ENCODE peak calls at places on chromosomes 13 and 19, in five cellular contexts. P is body of pancreas; C is CD4-positive, CD25-positive, alpha-beta regulatory T cell; F is uterus; V is psoas muscle. W is an unnamed sample. For H3K27me3 and H3K9me3, the result is how much of the 10 kb centered on the place peaks cover.

GRCh38 chr13:110711778-110712070 is 1.8 kb upstream of the ING1 start:
- DNase-seq in V (no peak), F (no peak), C (peak), P (no peak), W (no peak)

GRCh38 chr19:2282062-2282861 is at the start of gene PEAK3:
- DNase-seq in P (peak), F (peak), V (peak), C (peak), W (no peak)

GRCh38 chr13:75713852-75714251 is 77.7 kb downstream of the LMO7 start:
- DNase-seq in C (no peak), P (no peak), V (no peak), F (no peak), W (no peak)

GRCh38 chr13:83450586-83450985 is 431.7 kb downstream of the SLITRK1 start:
- DNase-seq in P (no peak), V (no peak), F (no peak), C (no peak), W (no peak)

GRCh38 chr13:93534181-93534700 is 307.6 kb downstream of the GPC6 start:
- DNase-seq in C (no peak), V (no peak), P (no peak), F (peak), W (no peak)

GRCh38 chr19:37933965-37934364 is 27.0 kb downstream of the SIPA1L3 start:
- DNase-seq in V (peak), F (no peak), C (no peak), P (peak), W (no peak)

GRCh38 chr13:101449971-101450748 is 2.3 kb upstream of the ITGBL1 start:
- DNase-seq in P (no peak), V (no peak), C (no peak), F (no peak), W (peak)

GRCh38 chr19:44050740-44051653 is 839 bp upstream of the ZNF223 start:
- DNase-seq in C (peak), F (no peak), V (no peak), P (peak), W (no peak)

GRCh38 chr13:76723551-76724232 is 162.5 kb downstream of the KCTD12 start:
- DNase-seq in P (no peak), C (peak), V (no peak), F (no peak), W (peak)

GRCh38 chr13:20776751-20777150 is 3.0 kb upstream of the EEF1AKMT1 start:
- DNase-seq in V (no peak), C (no peak), F (no peak), P (no peak), W (no peak)

GRCh38 chr13:73480784-73481183 is 422.0 kb downstream of the KLF5 start:
- DNase-seq in F (no peak), V (no peak), C (no peak), P (no peak), W (no peak)

GRCh38 chr19:5850743-5851293 is 431 bp downstream of the FUT3 start:
- DNase-seq in C (no peak), P (peak), V (no peak), F (peak), W (peak)

GRCh38 chr19:58354478-58355030 is 1.3 kb upstream of the A1BG start:
- DNase-seq in C (no peak), V (no peak), F (no peak), P (no peak), W (no peak)

GRCh38 chr13:110442946-110443632 is 118.4 kb downstream of the RAB20 start:
- DNase-seq in V (no peak), C (no peak), P (no peak), F (no peak), W (no peak)

GRCh38 chr19:15218501-15218900 is 13.7 kb downstream of the EPHX3 start:
- DNase-seq in C (no peak), F (no peak), P (no peak), V (no peak), W (no peak)

GRCh38 chr13:73849292-73849691 is 284.9 kb downstream of the KLF12 start:
- DNase-seq in C (peak), F (no peak), P (no peak), V (no peak), W (peak)

GRCh38 chr13:73505487-73505886 is 446.7 kb downstream of the KLF5 start:
- DNase-seq in P (no peak), V (no peak), F (no peak), C (no peak), W (no peak)

GRCh38 chr19:56245062-56245740 is 27.3 kb upstream of the EDDM13 start:
- DNase-seq in C (no peak), P (no peak), V (no peak), F (no peak), W (peak)

GRCh38 chr13:101447852-101448251 is 4.6 kb upstream of the ITGBL1 start:
- DNase-seq in P (no peak), V (no peak), F (no peak), C (no peak), W (no peak)

GRCh38 chr13:26458196-26458734 is 99.2 kb upstream of the WASF3 start:
- DNase-seq in P (no peak), C (no peak), F (no peak), V (peak), W (no peak)

GRCh38 chr19:21432590-21432989 is 35.7 kb downstream of the ZNF493 start:
- DNase-seq in V (no peak), C (no peak), F (no peak), P (peak), W (no peak)

GRCh38 chr13:79870766-79871165 is 389.8 kb downstream of the NDFIP2 start:
- DNase-seq in V (no peak), C (no peak), F (no peak), P (no peak), W (no peak)

GRCh38 chr13:26228080-26228479 is 6.0 kb upstream of the RNF6 start:
- DNase-seq in V (no peak), F (no peak), P (no peak), C (no peak), W (peak)

GRCh38 chr19:19865750-19866598 is at the start of gene ZNF253:
- DNase-seq in C (peak), P (peak), F (peak), V (peak), W (peak)

GRCh38 chr13:80379245-80379644 is 38.3 kb upstream of the SPRY2 start:
- DNase-seq in C (no peak), P (no peak), F (no peak), V (no peak), W (no peak)

GRCh38 chr19:4066682-4067395 is at the start of gene ZBTB7A:
- DNase-seq in F (peak), C (peak), P (peak), V (peak), W (peak)

GRCh38 chr19:16928916-16929315 is 40.1 kb downstream of the F2RL3 start:
- DNase-seq in P (no peak), F (no peak), V (peak), C (no peak), W (no peak)

GRCh38 chr19:30322641-30323320 is 49.4 kb upstream of the ZNF536 start:
- DNase-seq in V (no peak), C (no peak), P (no peak), F (no peak), W (no peak)

GRCh38 chr13:42002066-42002465 is 41.2 kb upstream of the VWA8 start:
- DNase-seq in F (no peak), C (no peak), P (no peak), V (no peak), W (no peak)

GRCh38 chr13:95087746-95088305 is 213.4 kb downstream of the ABCC4 start:
- DNase-seq in P (no peak), V (no peak), C (no peak), F (no peak), W (no peak)

GRCh38 chr13:41458187-41458938 is 1.0 kb downstream of the RGCC start:
- DNase-seq in V (peak), P (peak), C (peak), F (peak), W (no peak)

GRCh38 chr19:5225486-5226345 is 114.9 kb downstream of the PTPRS start:
- DNase-seq in C (no peak), P (no peak), V (no peak), F (no peak), W (no peak)

GRCh38 chr13:41897126-41897525 is 63.8 kb downstream of the VWA8 start:
- DNase-seq in P (no peak), F (no peak), C (no peak), V (no peak), W (no peak)

GRCh38 chr13:47696677-47697076 is 304.4 kb downstream of the SUCLA2 start:
- DNase-seq in F (no peak), P (no peak), V (no peak), C (no peak), W (no peak)

GRCh38 chr19:56751078-56751489 is 79.5 kb upstream of the ZNF835 start:
- DNase-seq in F (peak), V (no peak), P (peak), C (no peak), W (no peak)

GRCh38 chr19:658916-659839 is 3.8 kb downstream of the RNF126 start:
- DNase-seq in F (no peak), V (peak), C (no peak), P (no peak), W (no peak)

GRCh38 chr19:5337886-5338595 is 2.6 kb downstream of the PTPRS start:
- DNase-seq in V (no peak), P (no peak), F (no peak), C (no peak), W (no peak)

GRCh38 chr13:45222919-45223318 is 22.1 kb upstream of the KCTD4 start:
- DNase-seq in V (no peak), P (no peak), F (no peak), C (no peak), W (no peak)

DNA sequence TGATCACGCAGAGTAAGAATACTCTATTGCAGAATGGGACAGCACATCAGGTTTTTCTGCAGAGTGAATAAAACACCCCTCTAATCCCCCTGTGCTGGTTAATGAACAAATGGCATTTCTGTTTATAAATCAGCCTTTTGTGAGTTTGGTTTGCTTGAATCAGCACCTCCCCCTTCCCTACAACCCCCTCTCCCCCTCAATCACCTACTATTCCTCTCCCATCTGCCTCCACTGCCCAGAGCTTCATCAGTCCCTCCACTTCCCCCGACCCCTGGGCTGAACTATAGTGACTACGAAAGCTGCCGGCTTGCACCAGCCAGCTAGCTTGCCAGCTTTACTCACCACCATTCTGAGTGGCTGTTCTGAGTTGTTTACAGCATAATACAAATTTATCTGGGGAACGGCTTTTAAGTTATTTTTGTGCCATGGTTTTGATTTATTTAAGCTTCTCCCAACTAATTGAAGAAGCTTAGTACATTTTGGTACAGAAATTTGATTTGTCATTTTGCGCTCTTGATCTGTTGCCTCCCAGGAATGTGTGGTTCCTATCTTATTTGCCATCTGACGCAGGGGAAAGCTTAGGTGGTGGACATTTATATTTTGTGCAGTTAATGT is 41.8 kb upstream of the WDFY2 start:
- DNase-seq in V (no peak), C (no peak), P (peak), F (no peak), W (peak)
- H3K4me3 ChIP-seq in V (no peak), C (no peak), P (no peak), F (peak), W (no peak)

DNA sequence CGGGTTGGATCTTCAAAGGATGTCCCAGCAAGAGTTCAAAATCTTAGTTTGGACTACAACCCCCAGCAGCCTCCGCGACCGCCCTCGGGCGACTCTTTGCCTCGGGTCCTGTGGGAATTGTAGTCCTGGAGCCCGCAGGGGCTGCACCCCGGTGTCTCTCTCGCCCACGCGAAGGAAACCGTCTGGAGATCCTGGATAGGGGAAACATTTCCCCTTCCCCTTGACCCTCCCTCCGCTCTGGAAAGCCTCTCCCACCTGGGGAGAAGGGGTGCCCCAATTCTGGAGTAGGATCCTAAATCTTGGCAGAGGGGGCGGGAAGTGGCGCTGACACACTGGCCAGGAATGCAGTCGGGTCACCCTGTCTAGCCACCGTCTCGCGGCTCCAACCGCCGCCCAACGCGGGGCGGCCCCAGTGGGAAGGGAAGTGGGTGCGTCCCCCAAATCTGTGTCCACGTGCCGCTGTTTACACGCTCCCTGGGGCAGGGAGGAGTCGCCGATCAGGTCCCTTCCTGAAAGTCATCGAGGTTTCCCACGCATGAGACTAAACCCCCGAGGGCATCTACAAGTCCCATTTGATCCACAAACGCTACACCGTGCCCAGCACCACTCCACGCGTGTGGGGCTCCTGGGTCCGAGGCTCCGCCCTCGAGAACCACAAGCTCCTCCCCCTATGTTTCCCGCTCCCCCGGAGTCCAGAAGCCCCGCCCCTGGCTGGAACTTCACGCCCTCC is 731 bp upstream of the PPP1R13L start:
- DNase-seq in P (peak), F (peak), C (peak), V (peak), W (peak)
- H3K27me3 ChIP-seq in P (under half), F (under half), C (under half), V (under half), W (under half)

GRCh38 chr13:53042897-53043296 is 14.3 kb downstream of the OLFM4 start:
- DNase-seq in V (no peak), F (no peak), P (no peak), C (no peak), W (no peak)
- H3K9me3 ChIP-seq in V (under half), F (under half), P (under half), C (under half), W (under half)

DNA sequence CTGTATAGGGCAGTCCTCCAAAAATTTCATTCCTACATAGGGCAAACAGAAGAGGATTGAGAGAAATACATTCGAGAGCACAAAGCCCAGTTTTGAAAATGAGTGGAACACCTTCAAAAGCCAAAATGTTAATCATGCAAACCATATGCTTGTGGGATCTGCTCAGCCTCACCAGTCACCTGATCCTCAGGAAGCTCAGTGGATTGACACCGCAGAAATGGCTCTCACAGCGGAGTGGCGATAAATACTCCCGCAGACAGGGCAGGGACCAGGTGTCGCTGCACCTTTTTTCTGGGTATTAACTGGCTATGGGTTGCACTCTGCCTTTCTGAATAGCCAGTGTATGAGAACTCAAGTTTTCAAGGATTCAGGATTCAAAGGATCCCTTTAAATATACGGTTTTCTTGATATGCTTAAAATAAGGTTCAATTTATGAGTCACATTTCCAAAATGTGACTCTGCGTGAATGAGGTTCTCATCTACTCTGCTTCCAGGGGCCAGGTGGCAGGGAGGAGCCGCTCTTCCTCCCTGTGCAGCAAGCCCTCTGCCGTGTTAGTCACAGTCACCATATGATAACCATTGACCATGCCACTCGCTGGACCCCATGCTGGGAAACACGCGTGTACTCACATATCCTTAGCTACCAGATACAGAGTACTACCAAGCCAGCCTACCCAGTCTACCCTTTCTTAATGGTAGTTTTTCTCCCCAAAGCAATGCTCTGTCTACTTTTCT is 18.3 kb upstream of the DHRS12 start:
- DNase-seq in P (no peak), F (no peak), C (peak), V (no peak), W (no peak)
- H3K4me3 ChIP-seq in P (no peak), F (no peak), C (peak), V (no peak), W (no peak)

DNA sequence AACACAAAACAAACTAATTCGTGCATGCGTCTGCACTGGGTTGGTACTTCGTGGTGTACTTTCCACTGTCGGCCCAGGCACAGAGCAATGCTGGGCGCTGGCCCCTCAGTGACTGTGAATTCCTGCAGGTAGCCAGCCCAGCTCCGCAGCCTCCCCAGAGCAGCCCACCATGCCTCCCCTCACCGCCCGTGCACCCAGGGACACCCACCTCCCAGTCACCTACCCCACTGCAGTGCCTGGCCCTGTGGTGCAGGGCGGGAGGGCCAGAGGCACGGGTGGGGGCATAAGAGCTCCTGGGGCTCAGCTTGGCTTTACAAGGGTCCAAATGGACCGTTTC is 93.1 kb upstream of the ZNF507 start:
- DNase-seq in C (no peak), F (no peak), P (no peak), V (no peak), W (no peak)
- H3K27me3 ChIP-seq in C (under half), F (under half), P (under half), V (under half), W (under half)

DNA sequence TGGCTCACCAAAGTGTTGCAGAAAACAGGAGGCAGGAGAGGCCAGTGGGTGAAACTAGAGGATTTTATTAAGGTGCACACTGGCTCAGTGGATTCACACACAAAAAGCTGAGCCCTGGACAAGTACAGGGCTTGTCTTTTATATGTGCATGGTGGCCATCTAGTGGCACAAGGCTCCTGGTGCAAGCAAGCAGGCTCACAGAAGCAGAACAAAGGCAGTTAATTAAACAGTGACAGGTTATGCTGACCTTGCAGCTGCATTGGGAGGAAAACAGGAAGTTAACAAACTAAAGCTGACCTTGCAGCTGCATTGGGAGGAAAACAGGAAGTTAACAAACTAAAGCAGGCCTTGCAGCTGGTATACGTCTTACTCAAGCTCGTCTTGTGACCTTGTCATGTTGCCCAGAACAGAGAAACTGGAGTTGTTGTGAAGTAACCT is 65.3 kb upstream of the ZNF681 start:
- DNase-seq in P (no peak), F (no peak), V (no peak), C (peak), W (no peak)
- H3K9me3 ChIP-seq in P (under half), F (under half), V (under half), C (under half), W (under half)

DNA sequence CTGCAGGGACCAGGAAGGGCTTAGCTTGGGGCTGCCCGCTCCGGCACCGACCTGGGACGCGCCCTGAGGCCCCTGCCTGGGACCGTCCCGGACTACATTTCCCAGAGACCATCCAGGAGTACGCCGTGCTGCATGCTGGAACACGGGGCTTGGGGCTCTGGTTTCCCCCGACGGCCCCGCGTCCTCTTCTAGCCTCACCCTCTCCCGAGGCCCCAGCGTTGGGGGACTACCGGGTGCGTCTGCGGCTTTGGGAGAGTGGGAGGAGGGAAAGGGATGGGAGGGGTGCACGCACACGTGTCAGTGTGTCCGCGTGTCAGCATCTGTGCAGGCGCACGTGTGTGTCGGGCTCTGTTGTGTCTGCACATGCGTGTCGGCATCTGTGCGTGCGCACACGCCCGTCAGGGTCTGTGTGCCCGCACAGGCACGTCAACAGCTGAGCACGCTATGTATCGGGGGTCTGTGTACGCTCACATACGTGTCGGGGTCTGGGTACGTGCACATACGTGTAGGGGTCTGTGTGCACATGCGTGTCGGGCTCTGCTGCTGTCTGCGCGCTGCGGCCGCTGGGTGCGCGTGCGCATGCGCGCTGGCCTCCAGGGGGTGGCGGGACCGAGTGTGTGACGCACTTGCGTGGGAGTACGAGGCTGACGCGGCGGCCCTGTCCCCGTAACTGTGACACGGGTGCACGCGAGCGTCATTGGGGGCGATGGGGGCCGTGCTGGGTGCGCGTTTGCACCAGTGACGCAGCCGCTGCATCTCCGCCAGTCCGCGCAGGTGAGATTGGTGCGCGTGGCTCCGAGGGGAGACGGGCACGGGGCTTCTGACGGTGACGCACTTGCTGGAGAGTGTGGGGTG is at the start of gene ZNF331:
- DNase-seq in C (peak), V (peak), P (peak), F (peak), W (peak)
- H3K4me3 ChIP-seq in C (peak), V (peak), P (peak), F (peak), W (peak)